ENCODE peak calls at places on chromosomes 7 and 10, in six cellular contexts. One of them, this sample, is unnamed. For H3K9me3, the result is how much of the 10 kb centered on the place peaks cover.

GRCh38 chr7:116616555-116617059 is 55.4 kb upstream of the MET start:
- DNase-seq in transverse colon: no peak
- DNase-seq in heart left ventricle: no peak
- DNase-seq in HCT116: no peak
- DNase-seq in body of pancreas: no peak
- DNase-seq in ovary: no peak
- DNase-seq in this sample: no peak

GRCh38 chr7:97064972-97065587 is 40.4 kb upstream of the DLX5 start:
- DNase-seq in transverse colon: no peak
- DNase-seq in heart left ventricle: no peak
- DNase-seq in HCT116: peak
- DNase-seq in body of pancreas: peak
- DNase-seq in ovary: no peak
- DNase-seq in this sample: peak

GRCh38 chr7:93883078-93883916 is 7.3 kb downstream of the TFPI2 start:
- DNase-seq in transverse colon: no peak
- DNase-seq in heart left ventricle: no peak
- DNase-seq in HCT116: no peak
- DNase-seq in body of pancreas: no peak
- DNase-seq in ovary: no peak
- DNase-seq in this sample: no peak

GRCh38 chr10:99754670-99755069 is 22.6 kb downstream of the CUTC start:
- DNase-seq in transverse colon: no peak
- DNase-seq in heart left ventricle: no peak
- DNase-seq in HCT116: no peak
- DNase-seq in body of pancreas: no peak
- DNase-seq in ovary: no peak
- DNase-seq in this sample: no peak

GRCh38 chr7:151731022-151731441 is 145.9 kb downstream of the PRKAG2 start:
- DNase-seq in transverse colon: no peak
- DNase-seq in heart left ventricle: no peak
- DNase-seq in HCT116: no peak
- DNase-seq in body of pancreas: no peak
- DNase-seq in ovary: no peak
- DNase-seq in this sample: no peak

GRCh38 chr7:124728610-124729009 is 37.0 kb downstream of the GPR37 start:
- DNase-seq in transverse colon: no peak
- DNase-seq in heart left ventricle: no peak
- DNase-seq in HCT116: no peak
- DNase-seq in body of pancreas: no peak
- DNase-seq in ovary: no peak
- DNase-seq in this sample: no peak

GRCh38 chr7:129438281-129438838 is 4.1 kb downstream of the STRIP2 start:
- DNase-seq in transverse colon: no peak
- DNase-seq in heart left ventricle: no peak
- DNase-seq in HCT116: no peak
- DNase-seq in body of pancreas: no peak
- DNase-seq in ovary: no peak
- DNase-seq in this sample: no peak

GRCh38 chr7:36186359-36186758 is 33.3 kb downstream of the EEPD1 start:
- DNase-seq in transverse colon: no peak
- DNase-seq in heart left ventricle: no peak
- DNase-seq in HCT116: no peak
- DNase-seq in body of pancreas: no peak
- DNase-seq in ovary: no peak
- DNase-seq in this sample: no peak

GRCh38 chr7:6637544-6638229 is 569 bp downstream of the ZNF316 start:
- DNase-seq in transverse colon: peak
- DNase-seq in heart left ventricle: no peak
- DNase-seq in HCT116: no peak
- DNase-seq in body of pancreas: no peak
- DNase-seq in ovary: peak
- DNase-seq in this sample: no peak

GRCh38 chr7:87344446-87344845 is 1.0 kb upstream of the CROT start:
- DNase-seq in transverse colon: no peak
- DNase-seq in heart left ventricle: no peak
- DNase-seq in HCT116: no peak
- DNase-seq in body of pancreas: no peak
- DNase-seq in ovary: no peak
- DNase-seq in this sample: no peak

GRCh38 chr7:127683776-127684681 is 32.0 kb downstream of the SND1 start:
- DNase-seq in transverse colon: no peak
- DNase-seq in heart left ventricle: no peak
- DNase-seq in HCT116: no peak
- DNase-seq in body of pancreas: no peak
- DNase-seq in ovary: no peak
- DNase-seq in this sample: no peak

GRCh38 chr7:936131-937054 is 18.1 kb downstream of the ADAP1 start:
- DNase-seq in transverse colon: peak
- DNase-seq in heart left ventricle: peak
- DNase-seq in HCT116: peak
- DNase-seq in body of pancreas: no peak
- DNase-seq in ovary: no peak
- DNase-seq in this sample: no peak

GRCh38 chr7:1768835-1769234 is 98.8 kb downstream of the ELFN1 start:
- DNase-seq in transverse colon: no peak
- DNase-seq in heart left ventricle: no peak
- DNase-seq in HCT116: peak
- DNase-seq in body of pancreas: no peak
- DNase-seq in ovary: no peak
- DNase-seq in this sample: no peak

GRCh38 chr10:3363316-3364070 is 190.9 kb upstream of the PITRM1 start:
- DNase-seq in transverse colon: no peak
- DNase-seq in heart left ventricle: no peak
- DNase-seq in HCT116: no peak
- DNase-seq in body of pancreas: no peak
- DNase-seq in ovary: no peak
- DNase-seq in this sample: no peak

GRCh38 chr7:42479452-42480303 is 242.7 kb upstream of the GLI3 start:
- DNase-seq in transverse colon: no peak
- DNase-seq in heart left ventricle: no peak
- DNase-seq in HCT116: no peak
- DNase-seq in body of pancreas: no peak
- DNase-seq in ovary: no peak
- DNase-seq in this sample: no peak

GRCh38 chr7:42671627-42672026 is 240.2 kb downstream of the C7orf25 start:
- DNase-seq in transverse colon: no peak
- DNase-seq in heart left ventricle: no peak
- DNase-seq in HCT116: no peak
- DNase-seq in body of pancreas: no peak
- DNase-seq in ovary: no peak
- DNase-seq in this sample: no peak

GRCh38 chr10:23384364-23384763 is 39.8 kb upstream of the C10orf67 start:
- DNase-seq in transverse colon: no peak
- DNase-seq in heart left ventricle: no peak
- DNase-seq in HCT116: no peak
- DNase-seq in body of pancreas: no peak
- DNase-seq in ovary: no peak
- DNase-seq in this sample: no peak

GRCh38 chr10:128174581-128175559 is 48.6 kb upstream of the MKI67 start:
- DNase-seq in transverse colon: no peak
- DNase-seq in heart left ventricle: no peak
- DNase-seq in HCT116: peak
- DNase-seq in body of pancreas: no peak
- DNase-seq in ovary: no peak
- DNase-seq in this sample: no peak

GRCh38 chr7:51620690-51621089 is 304.1 kb upstream of the COBL start:
- DNase-seq in transverse colon: no peak
- DNase-seq in heart left ventricle: no peak
- DNase-seq in HCT116: no peak
- DNase-seq in body of pancreas: no peak
- DNase-seq in ovary: no peak
- DNase-seq in this sample: no peak

GRCh38 chr7:47574473-47575328 is 7.2 kb downstream of the TNS3 start:
- DNase-seq in transverse colon: peak
- DNase-seq in heart left ventricle: no peak
- DNase-seq in HCT116: no peak
- DNase-seq in body of pancreas: no peak
- DNase-seq in ovary: no peak
- DNase-seq in this sample: no peak
- H3K4me3 ChIP-seq in transverse colon: no peak
- H3K4me3 ChIP-seq in heart left ventricle: no peak
- H3K4me3 ChIP-seq in HCT116: no peak
- H3K4me3 ChIP-seq in body of pancreas: no peak
- H3K4me3 ChIP-seq in ovary: no peak
- H3K4me3 ChIP-seq in this sample: no peak

GRCh38 chr7:153386581-153386980 is 627.0 kb downstream of the ACTR3B start:
- DNase-seq in transverse colon: no peak
- DNase-seq in heart left ventricle: no peak
- DNase-seq in HCT116: no peak
- DNase-seq in body of pancreas: no peak
- DNase-seq in ovary: no peak
- DNase-seq in this sample: no peak

GRCh38 chr7:153388611-153389010 is 629.1 kb downstream of the ACTR3B start:
- DNase-seq in transverse colon: no peak
- DNase-seq in heart left ventricle: no peak
- DNase-seq in HCT116: no peak
- DNase-seq in body of pancreas: no peak
- DNase-seq in ovary: no peak
- DNase-seq in this sample: no peak

GRCh38 chr7:153389261-153389660 is 629.7 kb downstream of the ACTR3B start:
- DNase-seq in transverse colon: no peak
- DNase-seq in heart left ventricle: no peak
- DNase-seq in HCT116: no peak
- DNase-seq in body of pancreas: no peak
- DNase-seq in ovary: no peak
- DNase-seq in this sample: no peak

GRCh38 chr7:153382591-153383225 is 623.2 kb downstream of the ACTR3B start:
- DNase-seq in transverse colon: no peak
- DNase-seq in heart left ventricle: no peak
- DNase-seq in HCT116: no peak
- DNase-seq in body of pancreas: no peak
- DNase-seq in ovary: no peak
- DNase-seq in this sample: no peak

DNA sequence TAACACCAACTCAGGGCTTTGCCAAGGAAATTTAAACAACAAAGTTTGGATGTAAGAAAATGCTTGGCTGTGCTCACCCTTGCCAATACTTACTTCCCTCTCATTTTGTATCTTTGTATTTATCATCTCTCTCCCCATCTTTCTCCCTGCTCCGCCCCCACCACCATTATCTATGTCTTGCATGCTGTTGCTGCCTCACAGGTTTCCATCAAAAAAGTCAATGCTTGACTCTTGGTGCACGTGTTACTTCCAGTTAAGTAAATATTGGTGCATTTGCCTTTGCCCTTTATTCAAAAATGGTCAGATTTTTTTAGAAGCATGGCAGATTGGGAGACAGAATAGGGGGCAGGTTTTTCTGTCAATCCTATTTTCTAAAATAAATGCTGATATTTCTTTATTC is 626.0 kb downstream of the ACTR3B start:
- DNase-seq in transverse colon: no peak
- DNase-seq in heart left ventricle: no peak
- DNase-seq in HCT116: no peak
- DNase-seq in body of pancreas: no peak
- DNase-seq in ovary: no peak
- DNase-seq in this sample: no peak
- H3K9me3 ChIP-seq in transverse colon: under half
- H3K9me3 ChIP-seq in heart left ventricle: under half
- H3K9me3 ChIP-seq in HCT116: under half
- H3K9me3 ChIP-seq in body of pancreas: under half
- H3K9me3 ChIP-seq in ovary: under half
- H3K9me3 ChIP-seq in this sample: under half

GRCh38 chr10:102134416-102134815 is 1.6 kb downstream of the PPRC1 start:
- DNase-seq in transverse colon: no peak
- DNase-seq in heart left ventricle: no peak
- DNase-seq in HCT116: no peak
- DNase-seq in body of pancreas: no peak
- DNase-seq in ovary: no peak
- DNase-seq in this sample: no peak

GRCh38 chr10:102131286-102132170 is 1.3 kb upstream of the PPRC1 start:
- DNase-seq in transverse colon: no peak
- DNase-seq in heart left ventricle: no peak
- DNase-seq in HCT116: no peak
- DNase-seq in body of pancreas: no peak
- DNase-seq in ovary: no peak
- DNase-seq in this sample: no peak

GRCh38 chr10:102133373-102134195 is 744 bp downstream of the PPRC1 start:
- DNase-seq in transverse colon: peak
- DNase-seq in heart left ventricle: peak
- DNase-seq in HCT116: no peak
- DNase-seq in body of pancreas: peak
- DNase-seq in ovary: peak
- DNase-seq in this sample: peak

GRCh38 chr10:102132193-102132562 is 662 bp upstream of the PPRC1 start:
- DNase-seq in transverse colon: no peak
- DNase-seq in heart left ventricle: no peak
- DNase-seq in HCT116: no peak
- DNase-seq in body of pancreas: no peak
- DNase-seq in ovary: no peak
- DNase-seq in this sample: no peak

GRCh38 chr10:102132563-102133372 is at the start of gene PPRC1:
- DNase-seq in transverse colon: peak
- DNase-seq in heart left ventricle: peak
- DNase-seq in HCT116: peak
- DNase-seq in body of pancreas: peak
- DNase-seq in ovary: peak
- DNase-seq in this sample: peak
- TF ChIP-seq POLR2A in transverse colon: peak
- TF ChIP-seq POLR2A in heart left ventricle: no peak
- TF ChIP-seq POLR2A in HCT116: peak
- TF ChIP-seq POLR2A in body of pancreas: peak
- TF ChIP-seq POLR2A in ovary: peak
- TF ChIP-seq POLR2A in this sample: peak

DNA sequence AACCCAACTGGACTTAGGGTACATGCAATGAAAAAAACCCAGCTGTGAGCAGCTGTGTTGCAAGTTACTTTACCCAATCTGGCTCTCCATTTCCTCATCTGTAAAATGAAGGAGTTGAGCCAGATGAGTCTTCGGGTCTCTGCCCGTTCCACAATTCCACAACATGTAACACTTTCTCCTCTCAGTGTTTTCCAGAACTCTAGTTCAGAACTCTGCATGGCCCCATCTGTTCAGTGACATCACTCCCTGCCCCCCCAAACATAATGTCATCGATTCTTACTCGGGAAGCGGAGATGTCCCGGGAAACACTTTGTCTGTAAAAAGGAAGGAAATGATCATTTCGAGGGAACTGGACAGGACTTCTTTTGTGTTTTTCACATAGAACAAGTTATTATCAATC is 2.5 kb downstream of the SH3PXD2A start:
- DNase-seq in transverse colon: no peak
- DNase-seq in heart left ventricle: no peak
- DNase-seq in HCT116: no peak
- DNase-seq in body of pancreas: no peak
- DNase-seq in ovary: no peak
- DNase-seq in this sample: no peak
- H3K4me3 ChIP-seq in transverse colon: no peak
- H3K4me3 ChIP-seq in heart left ventricle: peak
- H3K4me3 ChIP-seq in HCT116: no peak
- H3K4me3 ChIP-seq in body of pancreas: no peak
- H3K4me3 ChIP-seq in ovary: no peak
- H3K4me3 ChIP-seq in this sample: no peak